ENCODE peak calls at places on chromosomes 16 and 17, in ten cellular contexts. C is stimulated activated CD8-positive, alpha-beta memory T cell treated with anti-CD3 and anti-CD28 coated beads, Interleukin-15, amount 100 ng/mL, for 24 hours; U is anterior cingulate cortex; A is CD8-positive, alpha-beta T cell; Z is amniotic epithelial cell; Q is esophagus muscularis mucosa; D is BE2C; Y is GM19239; T is non-pigmented ciliary epithelial cell; K is ELR. S is an unnamed sample.
A peak's percentile ranks its signal among the peaks of the same experiment; 100 is the strongest.

GRCh38 chr17:3812771-3813170 is 11.8 kb upstream of the ITGAE start:
- DNase-seq in A (no peak), K (no peak), Y (no peak), T (no peak), C (no peak), D (no peak), Z (no peak), U (no peak), Q (no peak), S (no peak)

GRCh38 chr16:88497561-88498420 is 44.7 kb downstream of the ZFPM1 start:
- DNase-seq in Z (peak; percentile 94), T (no peak), A (no peak), U (no peak), Q (no peak), D (peak; percentile 64), Y (no peak), C (no peak), K (no peak), S (no peak)

GRCh38 chr16:22977294-22977697 is 163.3 kb downstream of the HS3ST2 start:
- DNase-seq in C (no peak), Y (no peak), T (no peak), Q (peak; percentile 14), A (no peak), U (no peak), Z (no peak), D (no peak), K (peak; percentile 29), S (no peak)

GRCh38 chr16:25523183-25523582 is 168.6 kb upstream of the HS3ST4 start:
- DNase-seq in U (no peak), D (no peak), K (no peak), T (no peak), C (no peak), A (no peak), Q (no peak), Z (no peak), Y (no peak), S (no peak)

GRCh38 chr16:28873543-28874201 is 4.6 kb upstream of the ATP2A1 start:
- DNase-seq in Q (no peak), C (peak; percentile 45), U (no peak), Z (no peak), A (peak; percentile 43), D (peak; percentile 48), Y (peak; percentile 73), T (no peak), K (peak; percentile 33), S (no peak)

GRCh38 chr17:1779571-1780074 is 17.8 kb downstream of the SERPINF1 start:
- DNase-seq in Y (no peak), A (no peak), T (peak; percentile 85), U (no peak), Q (no peak), K (peak; percentile 92), D (no peak), Z (peak; percentile 98), C (no peak), S (peak; percentile 90)

GRCh38 chr17:16361874-16362273 is 8.6 kb upstream of the CENPV start:
- DNase-seq in D (no peak), A (no peak), U (no peak), Z (no peak), T (no peak), C (no peak), Q (no peak), Y (no peak), K (no peak), S (no peak)

GRCh38 chr16:2912330-2913199 is 834 bp downstream of the FLYWCH1 start:
- DNase-seq in D (no peak), A (peak; percentile 9), T (no peak), Y (no peak), K (peak; percentile 58), C (no peak), U (no peak), Z (peak; percentile 69), Q (no peak), S (no peak)

GRCh38 chr16:14028207-14028606 is 42.9 kb upstream of the MRTFB start:
- DNase-seq in Y (no peak), U (no peak), D (no peak), Q (no peak), A (no peak), C (no peak), Z (no peak), T (no peak), K (no peak), S (no peak)

GRCh38 chr17:59161477-59161876 is 5.9 kb downstream of the PRR11 start:
- DNase-seq in Z (no peak), D (no peak), T (no peak), U (no peak), K (no peak), C (no peak), Q (no peak), A (no peak), Y (no peak), S (no peak)

GRCh38 chr16:89035698-89036570 is 57.7 kb upstream of the ACSF3 start:
- DNase-seq in C (no peak), Q (no peak), T (no peak), A (no peak), Y (no peak), Z (no peak), U (no peak), D (peak; percentile 2), K (no peak), S (no peak)

GRCh38 chr16:80006175-80006895 is 405.8 kb upstream of the MAF start:
- DNase-seq in T (no peak), A (no peak), U (no peak), K (peak; percentile 80), Z (peak; percentile 90), C (no peak), Q (no peak), D (no peak), Y (no peak), S (no peak)

GRCh38 chr16:57809276-57809793 is 7.0 kb upstream of the KIFC3 start:
- DNase-seq in C (no peak), K (no peak), D (no peak), Y (no peak), T (no peak), A (no peak), U (no peak), Q (no peak), Z (no peak), S (no peak)

GRCh38 chr17:56593073-56593740 is at the start of gene NOG:
- DNase-seq in Z (no peak), C (no peak), T (no peak), Q (no peak), K (peak; percentile 82), U (peak; percentile 32), D (peak; percentile 36), A (no peak), Y (peak; percentile 17), S (peak; percentile 58)

GRCh38 chr17:50331085-50331791 is 14.7 kb upstream of the XYLT2 start:
- DNase-seq in U (no peak), Q (no peak), D (no peak), Z (peak; percentile 82), C (no peak), A (no peak), K (peak; percentile 94), Y (no peak), T (peak; percentile 45), S (peak; percentile 19)

GRCh38 chr16:14196539-14196938 is 125.4 kb downstream of the MRTFB start:
- DNase-seq in Y (no peak), T (no peak), U (no peak), Q (no peak), A (no peak), D (no peak), C (no peak), Z (no peak), K (no peak), S (no peak)

GRCh38 chr17:56717471-56717870 is 116.2 kb downstream of the C17orf67 start:
- DNase-seq in U (no peak), A (no peak), K (no peak), D (no peak), C (no peak), Q (no peak), Z (no peak), Y (no peak), T (no peak), S (no peak)

GRCh38 chr17:18129041-18129502 is 20.5 kb downstream of the MYO15A start:
- DNase-seq in C (no peak), Q (no peak), K (peak; percentile 37), Z (peak; percentile 75), T (no peak), A (no peak), D (no peak), Y (no peak), U (peak; percentile 17), S (no peak)

GRCh38 chr17:75316253-75316652 is 27.0 kb upstream of the SLC25A19 start:
- DNase-seq in T (no peak), A (no peak), K (no peak), U (no peak), Y (no peak), Q (no peak), C (no peak), Z (no peak), D (no peak), S (no peak)

GRCh38 chr17:57481901-57482300 is 225.6 kb downstream of the MSI2 start:
- DNase-seq in K (peak; percentile 98), Q (no peak), C (no peak), A (no peak), Y (no peak), Z (peak; percentile 100), U (no peak), T (peak; percentile 98), D (no peak), S (no peak)

GRCh38 chr17:69713815-69714214 is 299.3 kb downstream of the MAP2K6 start:
- DNase-seq in T (no peak), Z (no peak), K (no peak), C (no peak), Y (no peak), U (no peak), D (no peak), Q (no peak), A (no peak), S (no peak)

GRCh38 chr17:66726371-66726770 is 108.5 kb upstream of the CACNG5 start:
- DNase-seq in C (no peak), Q (no peak), U (no peak), K (no peak), Y (no peak), D (no peak), T (no peak), A (no peak), Z (no peak), S (no peak)

GRCh38 chr16:59342669-59343068 is 608.6 kb upstream of the GOT2 start:
- DNase-seq in Q (no peak), K (no peak), U (no peak), Z (no peak), Y (no peak), T (no peak), A (no peak), D (no peak), C (no peak), S (no peak)

GRCh38 chr16:8717892-8718400 is 43.5 kb downstream of the ABAT start:
- DNase-seq in K (no peak), Z (no peak), C (no peak), Y (no peak), T (no peak), Q (no peak), D (no peak), A (no peak), U (no peak), S (no peak)

GRCh38 chr16:67000384-67001158 is 12.2 kb downstream of the CES4A start:
- DNase-seq in C (peak; percentile 11), Y (no peak), T (no peak), Z (peak; percentile 29), K (peak; percentile 53), A (peak; percentile 18), U (peak; percentile 54), D (peak; percentile 70), Q (no peak), S (peak; percentile 55)

GRCh38 chr16:67719778-67720144 is 645 bp upstream of the GFOD2 start:
- DNase-seq in D (peak; percentile 24), Z (peak; percentile 77), T (peak; percentile 19), A (no peak), U (peak; percentile 64), Q (no peak), C (no peak), Y (no peak), K (peak; percentile 72), S (peak; percentile 47)

GRCh38 chr16:88570691-88571092 is 489 bp downstream of the ZC3H18 start:
- DNase-seq in Q (no peak), Z (no peak), Y (no peak), C (peak; percentile 13), K (peak; percentile 54), T (no peak), D (no peak), U (no peak), A (no peak), S (no peak)

GRCh38 chr17:15490634-15491261 is 23.3 kb upstream of the CDRT4 start:
- DNase-seq in C (no peak), K (peak; percentile 90), Y (no peak), D (peak; percentile 18), U (peak; percentile 72), A (no peak), T (no peak), Q (peak; percentile 94), Z (peak; percentile 36), S (peak; percentile 80)